ENCODE peak calls at places on chromosomes 4 and X, in four cellular contexts. C is A549, G is K562, S is HepG2. T is an unnamed sample.

GRCh38 chr4:140099993-140100392 is 54.0 kb downstream of the MAML3 start:
- DNase-seq in C (peak), G (no peak), S (no peak), T (no peak)

GRCh38 chr4:5957091-5957490 is 61.1 kb downstream of the C4orf50 start:
- DNase-seq in S (no peak), C (no peak), G (no peak), T (no peak)

GRCh38 chrX:10741496-10742048 is 121.2 kb upstream of the MID1 start:
- DNase-seq in C (no peak), S (no peak), G (no peak), T (no peak)

GRCh38 chrX:119036369-119037029 is 36.3 kb upstream of the CT47C1 start:
- DNase-seq in C (no peak), S (no peak), G (no peak), T (no peak)

GRCh38 chr4:13102344-13102743 is 381.8 kb downstream of the RAB28 start:
- DNase-seq in C (no peak), G (no peak), S (no peak), T (no peak)

GRCh38 chrX:130039847-130040246 is 57.4 kb downstream of the BCORL1 start:
- DNase-seq in S (no peak), C (no peak), G (no peak), T (no peak)

GRCh38 chr4:145828802-145829485 is 109.7 kb downstream of the ZNF827 start:
- DNase-seq in G (no peak), C (no peak), S (no peak), T (no peak)

GRCh38 chrX:53584891-53585290 is 101.6 kb downstream of the HUWE1 start:
- DNase-seq in C (no peak), G (no peak), S (no peak), T (no peak)

GRCh38 chr4:152729466-152729865 is 49.7 kb upstream of the TMEM154 start:
- DNase-seq in C (peak), S (no peak), G (no peak), T (no peak)

GRCh38 chr4:33381806-33382205 is 2661.6 kb downstream of the PCDH7 start:
- DNase-seq in S (no peak), C (no peak), G (no peak), T (no peak)

GRCh38 chrX:31931225-31931624 is 859.4 kb upstream of the FTHL17 start:
- DNase-seq in S (no peak), G (no peak), C (no peak), T (no peak)

GRCh38 chr4:84706286-84706685 is 123.4 kb downstream of the CDS1 start:
- DNase-seq in S (peak), C (no peak), G (no peak), T (no peak)

GRCh38 chr4:158850800-158851644 is 82.2 kb downstream of the FNIP2 start:
- DNase-seq in S (no peak), G (peak), C (no peak), T (no peak)

GRCh38 chr4:104017213-104017612 is 297.4 kb upstream of the TACR3 start:
- DNase-seq in C (no peak), G (no peak), S (no peak), T (no peak)

GRCh38 chrX:148588649-148589310 is 88.4 kb downstream of the AFF2 start:
- DNase-seq in G (no peak), C (no peak), S (no peak), T (no peak)

GRCh38 chr4:145766273-145766672 is 86.3 kb downstream of the C4orf51 start:
- DNase-seq in S (no peak), G (no peak), C (no peak), T (no peak)

GRCh38 chr4:1035510-1035909 is 24.1 kb downstream of the FGFRL1 start:
- DNase-seq in G (no peak), S (peak), C (no peak), T (no peak)

GRCh38 chr4:83561381-83561780 is 25.5 kb downstream of the GPAT3 start:
- DNase-seq in S (peak), G (no peak), C (peak), T (no peak)

GRCh38 chr4:8615921-8616787 is 23.6 kb downstream of the CPZ start:
- DNase-seq in C (no peak), G (no peak), S (no peak), T (no peak)

GRCh38 chr4:100742045-100742444 is 224.2 kb upstream of the EMCN start:
- DNase-seq in G (no peak), S (peak), C (peak), T (no peak)

DNA sequence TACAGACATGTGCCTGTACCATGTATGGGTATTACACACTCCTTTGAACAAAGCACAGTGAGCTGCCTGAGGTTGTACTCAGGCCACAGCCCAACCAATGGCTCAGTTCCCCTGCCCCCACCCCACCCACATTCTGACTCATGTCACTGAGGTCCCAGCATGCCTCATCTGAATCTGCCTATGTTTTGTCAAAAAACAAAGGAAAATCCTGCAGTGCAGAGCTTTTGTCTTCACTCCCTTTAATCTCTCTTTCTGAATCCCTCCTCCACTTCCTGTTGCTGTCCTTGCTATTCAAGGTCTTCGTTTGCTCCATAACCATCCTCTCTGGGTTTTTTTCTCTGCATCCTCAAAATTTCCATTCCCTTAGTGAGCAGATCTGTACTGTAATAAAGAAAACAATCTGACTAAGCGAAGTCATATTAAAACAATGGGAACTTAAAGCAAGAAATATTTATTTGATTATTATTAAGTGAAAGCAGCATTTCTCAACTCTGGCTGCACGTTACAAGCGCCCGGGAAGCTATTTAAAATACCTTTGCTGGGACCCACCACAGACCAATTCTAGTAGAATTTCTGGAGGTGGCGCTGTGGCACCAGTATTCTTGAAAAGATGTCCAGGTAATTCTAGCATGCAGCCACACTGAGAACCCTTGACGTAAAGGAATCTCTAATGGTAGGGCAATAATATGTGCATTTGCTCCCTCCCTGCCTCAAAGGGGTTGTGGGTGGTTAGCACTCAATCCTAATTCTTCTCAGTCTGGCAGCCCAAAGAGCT is 8.8 kb downstream of the GUCY2F start:
- DNase-seq in C (peak), S (peak), G (peak), T (no peak)
- TF ChIP-seq JUN in C (no peak), S (no peak), G (no peak), T (no peak)

GRCh38 chrX:96052078-96052477 is 632.6 kb upstream of the DIAPH2 start:
- DNase-seq in S (no peak), C (no peak), G (no peak), T (no peak)
- TF ChIP-seq EP300 in S (no peak), C (no peak), G (no peak), T (no peak)

GRCh38 chr4:77308843-77309242 is 151.8 kb downstream of the CCNG2 start:
- DNase-seq in G (peak), S (peak), C (peak), T (no peak)
- TF ChIP-seq JUN in G (no peak), S (no peak), C (no peak), T (no peak)

DNA sequence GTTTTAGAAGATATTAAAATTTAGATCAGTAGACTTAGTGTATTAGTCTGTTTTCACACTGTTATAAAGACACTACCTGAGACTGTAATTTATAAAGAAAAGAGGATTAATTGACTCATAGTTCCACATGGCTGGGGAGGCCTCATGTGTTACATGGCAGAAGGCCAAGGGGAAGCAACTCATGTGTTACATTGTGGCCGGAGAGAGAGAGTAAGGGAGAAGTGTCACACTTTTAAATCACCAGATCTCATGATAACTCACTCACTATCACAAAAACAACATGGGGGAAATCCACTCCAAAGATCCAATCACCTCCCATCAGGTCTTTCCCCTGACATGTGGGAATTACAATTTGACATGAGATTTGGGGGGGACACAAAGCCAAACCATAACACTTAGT is 1159.7 kb upstream of the PCDH7 start:
- DNase-seq in S (no peak), C (no peak), G (no peak), T (no peak)
- TF ChIP-seq EP300 in S (no peak), C (no peak), G (no peak), T (no peak)

GRCh38 chr4:174554329-174554728 is 32.0 kb upstream of the HPGD start:
- DNase-seq in S (no peak), C (no peak), G (no peak), T (no peak)
- TF ChIP-seq JUN in S (no peak), C (no peak), G (no peak), T (no peak)